ENCODE peak calls at places on chromosomes 6 and 20, in nine cellular contexts. S, B, U, T, W, K, Q, H and N are unnamed samples. For H3K9me3, the result is how much of the 10 kb centered on the place peaks cover.

GRCh38 chr6:57224769-57225515 is 2.8 kb upstream of the RAB23 start:
- DNase-seq in S (peak), B (no peak), U (no peak), T (no peak), W (no peak), K (peak), Q (no peak), H (no peak), N (no peak)

GRCh38 chr6:113858067-113858604 is 991 bp downstream of the MARCKS start:
- DNase-seq in S (peak), B (no peak), U (peak), T (no peak), W (peak), K (no peak), Q (peak), H (peak), N (no peak)

GRCh38 chr20:48638546-48638945 is 189.3 kb downstream of the PREX1 start:
- DNase-seq in S (peak), B (no peak), U (no peak), T (no peak), W (no peak), K (no peak), Q (no peak), H (no peak), N (no peak)

GRCh38 chr6:38310061-38310460 is 329.7 kb downstream of the BTBD9 start:
- DNase-seq in S (no peak), B (no peak), U (no peak), T (no peak), W (no peak), K (no peak), Q (no peak), H (no peak), N (no peak)

GRCh38 chr6:88586371-88587157 is 376.9 kb downstream of the RNGTT start:
- DNase-seq in S (no peak), B (no peak), U (no peak), T (no peak), W (peak), K (no peak), Q (no peak), H (no peak), N (no peak)

GRCh38 chr6:37735722-37736121 is 38.0 kb upstream of the MDGA1 start:
- DNase-seq in S (no peak), B (no peak), U (no peak), T (no peak), W (no peak), K (no peak), Q (no peak), H (no peak), N (no peak)

GRCh38 chr6:56954389-56955170 is at the start of gene BEND6:
- DNase-seq in S (peak), B (no peak), U (peak), T (no peak), W (peak), K (peak), Q (peak), H (peak), N (peak)

GRCh38 chr6:130259140-130259539 is 36.4 kb upstream of the SAMD3 start:
- DNase-seq in S (no peak), B (no peak), U (no peak), T (no peak), W (no peak), K (no peak), Q (no peak), H (no peak), N (no peak)

GRCh38 chr6:78462728-78463127 is 404.6 kb upstream of the IRAK1BP1 start:
- DNase-seq in S (no peak), B (no peak), U (no peak), T (no peak), W (no peak), K (no peak), Q (no peak), H (no peak), N (no peak)

GRCh38 chr20:15005300-15005986 is 668.0 kb upstream of the FLRT3 start:
- DNase-seq in S (no peak), B (no peak), U (no peak), T (no peak), W (no peak), K (no peak), Q (no peak), H (no peak), N (no peak)

GRCh38 chr20:24097051-24097450 is 108.5 kb upstream of the GGTLC1 start:
- DNase-seq in S (no peak), B (no peak), U (no peak), T (no peak), W (peak), K (no peak), Q (no peak), H (no peak), N (no peak)

GRCh38 chr6:118896339-118897136 is 2.6 kb downstream of the ASF1A start:
- DNase-seq in S (peak), B (no peak), U (peak), T (peak), W (no peak), K (no peak), Q (no peak), H (no peak), N (no peak)

DNA sequence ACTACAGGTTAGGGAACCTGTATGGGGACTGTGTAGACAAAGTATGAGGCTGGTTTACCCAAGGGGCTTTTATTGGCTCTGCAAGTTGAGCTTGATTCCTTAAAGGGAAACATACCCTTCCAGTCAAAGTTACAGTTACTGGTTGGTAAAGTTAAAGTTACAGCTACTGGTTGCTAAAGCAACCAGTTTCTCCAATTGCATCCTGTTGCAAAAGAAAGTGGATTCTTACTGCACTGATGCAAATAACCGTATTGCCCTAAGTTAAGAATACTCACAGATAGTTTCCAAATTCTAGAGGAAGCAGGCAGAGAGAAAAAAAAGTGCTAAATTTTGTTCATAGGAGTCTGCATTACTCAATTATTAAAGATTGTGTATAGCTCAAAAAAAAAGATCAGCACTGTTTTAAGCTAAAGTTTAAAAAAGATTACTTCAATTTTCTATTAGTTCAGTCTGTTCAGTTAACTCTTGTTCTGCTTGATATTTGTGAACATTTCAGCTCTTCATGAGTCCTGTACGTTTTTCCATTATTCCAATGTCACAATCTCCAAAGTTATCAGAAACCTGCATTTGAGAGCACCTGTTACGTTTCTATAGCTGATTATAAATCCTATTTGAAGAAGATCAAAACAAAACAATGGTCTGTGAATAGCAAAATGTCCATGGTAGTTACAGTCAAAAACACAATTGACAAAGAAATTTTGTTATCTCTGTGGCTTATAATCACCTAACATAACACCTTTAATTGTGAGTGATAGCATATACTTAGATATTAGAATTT is 8.6 kb upstream of the IL22RA2 start:
- DNase-seq in S (no peak), B (no peak), U (no peak), T (no peak), W (no peak), K (no peak), Q (no peak), H (no peak), N (no peak)
- H3K9me3 ChIP-seq in S (half or more), B (under half), U (under half), T (under half), W (under half), K (under half), Q (under half), H (under half), N (under half)

GRCh38 chr6:96499781-96500180 is 21.8 kb upstream of the UFL1 start:
- DNase-seq in S (no peak), B (peak), U (peak), T (no peak), W (no peak), K (no peak), Q (no peak), H (no peak), N (peak)
- H3K9me3 ChIP-seq in S (under half), B (under half), U (under half), T (under half), W (under half), K (under half), Q (under half), H (under half), N (under half)

GRCh38 chr6:167576798-167577528 is 249.7 kb upstream of the AFDN start:
- DNase-seq in S (no peak), B (no peak), U (no peak), T (no peak), W (no peak), K (no peak), Q (peak), H (no peak), N (no peak)
- H3K9me3 ChIP-seq in S (under half), B (under half), U (under half), T (under half), W (under half), K (half or more), Q (under half), H (under half), N (under half)

GRCh38 chr20:46505501-46505900 is 7.9 kb downstream of the ZNF334 start:
- DNase-seq in S (no peak), B (no peak), U (no peak), T (no peak), W (no peak), K (no peak), Q (no peak), H (no peak), N (no peak)

GRCh38 chr20:46501961-46502360 is 11.4 kb downstream of the ZNF334 start:
- DNase-seq in S (no peak), B (no peak), U (no peak), T (no peak), W (no peak), K (no peak), Q (no peak), H (no peak), N (no peak)

GRCh38 chr20:46501337-46501942 is 11.9 kb downstream of the ZNF334 start:
- DNase-seq in S (no peak), B (no peak), U (no peak), T (no peak), W (no peak), K (no peak), Q (no peak), H (no peak), N (no peak)
- H3K9me3 ChIP-seq in S (half or more), B (under half), U (under half), T (under half), W (half or more), K (under half), Q (under half), H (under half), N (under half)

GRCh38 chr6:67541591-67541990 is 1093.5 kb upstream of the ADGRB3 start:
- DNase-seq in S (peak), B (no peak), U (no peak), T (no peak), W (no peak), K (no peak), Q (no peak), H (no peak), N (no peak)

GRCh38 chr6:67544851-67545452 is 1090.1 kb upstream of the ADGRB3 start:
- DNase-seq in S (no peak), B (no peak), U (no peak), T (no peak), W (no peak), K (no peak), Q (no peak), H (no peak), N (no peak)
- H3K9me3 ChIP-seq in S (under half), B (under half), U (under half), T (under half), W (under half), K (under half), Q (under half), H (under half), N (under half)

DNA sequence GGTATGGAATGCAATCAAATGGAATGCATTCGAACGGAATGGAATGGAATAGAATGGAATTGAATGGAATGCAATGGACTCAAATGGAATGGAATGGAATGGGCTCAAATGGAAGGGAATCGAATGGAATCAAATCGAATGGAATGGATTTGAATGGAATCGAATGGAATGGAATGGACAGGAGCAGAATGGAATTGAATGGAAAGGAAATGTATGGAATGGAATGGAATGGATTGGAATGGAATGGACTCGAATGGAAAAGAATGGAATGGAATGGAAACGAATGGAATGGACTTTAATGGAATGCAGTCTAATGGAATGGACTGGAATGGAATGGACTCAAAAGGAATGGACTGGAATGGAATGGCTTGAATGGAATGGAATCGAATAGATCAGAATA is 18.3 kb upstream of the DEFB115 start:
- DNase-seq in S (no peak), B (no peak), U (no peak), T (no peak), W (no peak), K (no peak), Q (no peak), H (no peak), N (no peak)
- H3K9me3 ChIP-seq in S (half or more), B (under half), U (half or more), T (under half), W (half or more), K (half or more), Q (under half), H (under half), N (under half)

GRCh38 chr6:164520916-164521315 is 788.5 kb downstream of the C6orf118 start:
- DNase-seq in S (no peak), B (no peak), U (no peak), T (no peak), W (no peak), K (no peak), Q (no peak), H (no peak), N (no peak)

GRCh38 chr6:164528539-164528938 is 780.9 kb downstream of the C6orf118 start:
- DNase-seq in S (no peak), B (no peak), U (no peak), T (no peak), W (no peak), K (no peak), Q (no peak), H (no peak), N (no peak)

DNA sequence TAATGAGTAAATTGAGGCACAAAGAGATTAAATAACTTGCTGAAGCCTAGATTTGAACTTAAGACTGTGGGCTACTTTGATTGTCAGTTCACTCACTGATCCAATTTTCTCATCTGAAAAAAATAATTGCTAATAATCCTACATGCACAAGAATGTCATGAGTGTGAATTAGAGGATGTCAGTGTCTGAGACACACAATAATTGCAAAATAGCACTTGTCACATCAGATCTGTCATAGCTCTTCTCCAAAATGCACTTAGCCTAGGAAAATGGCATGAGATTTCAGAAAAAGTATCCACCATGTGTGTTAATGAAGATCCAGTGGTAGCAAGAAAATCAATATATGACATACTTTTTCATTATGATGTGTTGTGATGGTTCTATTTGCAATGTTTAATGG is 786.3 kb downstream of the C6orf118 start:
- DNase-seq in S (no peak), B (no peak), U (no peak), T (no peak), W (no peak), K (no peak), Q (no peak), H (no peak), N (no peak)
- H3K9me3 ChIP-seq in S (under half), B (under half), U (under half), T (under half), W (under half), K (under half), Q (under half), H (under half), N (under half)

GRCh38 chr6:8644306-8644705 is 209.0 kb upstream of the SLC35B3 start:
- DNase-seq in S (no peak), B (no peak), U (no peak), T (no peak), W (no peak), K (no peak), Q (no peak), H (no peak), N (no peak)

GRCh38 chr6:8645212-8645611 is 209.9 kb upstream of the SLC35B3 start:
- DNase-seq in S (no peak), B (no peak), U (no peak), T (no peak), W (no peak), K (no peak), Q (no peak), H (no peak), N (no peak)

GRCh38 chr6:8639928-8640649 is 204.7 kb upstream of the SLC35B3 start:
- DNase-seq in S (no peak), B (no peak), U (no peak), T (no peak), W (no peak), K (no peak), Q (no peak), H (no peak), N (no peak)

GRCh38 chr6:8642854-8643253 is 207.5 kb upstream of the SLC35B3 start:
- DNase-seq in S (no peak), B (no peak), U (no peak), T (no peak), W (no peak), K (no peak), Q (no peak), H (no peak), N (no peak)

GRCh38 chr6:8642131-8642530 is 206.8 kb upstream of the SLC35B3 start:
- DNase-seq in S (no peak), B (no peak), U (no peak), T (no peak), W (peak), K (no peak), Q (no peak), H (no peak), N (no peak)
- H3K9me3 ChIP-seq in S (under half), B (under half), U (under half), T (under half), W (under half), K (under half), Q (under half), H (under half), N (under half)

DNA sequence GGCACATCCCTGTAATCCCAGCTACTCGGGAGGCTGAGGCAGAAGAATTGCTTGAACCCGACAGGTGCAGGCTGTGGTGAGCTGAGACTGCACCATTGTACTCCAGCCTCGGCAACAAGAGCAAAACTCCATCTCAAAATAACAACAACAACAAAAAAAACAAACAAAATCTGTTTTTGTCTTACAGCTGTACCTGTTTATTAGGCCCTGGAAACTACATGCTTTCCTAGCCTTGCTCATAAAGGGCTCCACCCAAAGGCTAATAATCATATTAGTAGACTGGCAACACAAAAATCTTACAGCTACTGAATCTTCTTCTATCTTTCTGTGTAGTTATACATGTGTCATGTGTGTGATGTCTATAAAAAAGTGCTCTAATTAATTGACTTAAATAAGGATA is 503.9 kb upstream of the EYS start:
- DNase-seq in S (peak), B (no peak), U (peak), T (no peak), W (peak), K (no peak), Q (no peak), H (no peak), N (no peak)
- H3K9me3 ChIP-seq in S (under half), B (under half), U (under half), T (under half), W (under half), K (under half), Q (under half), H (under half), N (under half)